ENCODE peak calls at places on chromosomes 5 and 9, in six cellular contexts. One of them, this sample, is unnamed.

GRCh38 chr9:138013836-138014569 is 136.4 kb downstream of the CACNA1B start:
- ATAC-seq in CD4-positive, CD25-positive, alpha-beta regulatory T cell: no peak
- ATAC-seq in stimulated activated naive CD8-positive, alpha-beta T cell treated with anti-CD3 and anti-CD28 coated beads, Interleukin-15, Interleukin-2, amounts not matched to agents 100 U/mL and 50 U/mL, for 24 hours: no peak
- ATAC-seq in esophagus mucosa: no peak
- ATAC-seq in HCT116: no peak
- ATAC-seq in naive thymus-derived CD4-positive, alpha-beta T cell: no peak
- ATAC-seq in this sample: no peak

GRCh38 chr5:105836263-105836662 is 1834.5 kb downstream of the EFNA5 start:
- ATAC-seq in CD4-positive, CD25-positive, alpha-beta regulatory T cell: no peak
- ATAC-seq in stimulated activated naive CD8-positive, alpha-beta T cell treated with anti-CD3 and anti-CD28 coated beads, Interleukin-15, Interleukin-2, amounts not matched to agents 100 U/mL and 50 U/mL, for 24 hours: no peak
- ATAC-seq in esophagus mucosa: no peak
- ATAC-seq in HCT116: no peak
- ATAC-seq in naive thymus-derived CD4-positive, alpha-beta T cell: no peak
- ATAC-seq in this sample: no peak

GRCh38 chr5:139593716-139594319 is 32.7 kb downstream of the UBE2D2 start:
- ATAC-seq in CD4-positive, CD25-positive, alpha-beta regulatory T cell: no peak
- ATAC-seq in stimulated activated naive CD8-positive, alpha-beta T cell treated with anti-CD3 and anti-CD28 coated beads, Interleukin-15, Interleukin-2, amounts not matched to agents 100 U/mL and 50 U/mL, for 24 hours: peak
- ATAC-seq in esophagus mucosa: peak
- ATAC-seq in HCT116: peak
- ATAC-seq in naive thymus-derived CD4-positive, alpha-beta T cell: no peak
- ATAC-seq in this sample: peak

GRCh38 chr5:126503602-126504104 is 80.4 kb downstream of the GRAMD2B start:
- ATAC-seq in CD4-positive, CD25-positive, alpha-beta regulatory T cell: peak
- ATAC-seq in stimulated activated naive CD8-positive, alpha-beta T cell treated with anti-CD3 and anti-CD28 coated beads, Interleukin-15, Interleukin-2, amounts not matched to agents 100 U/mL and 50 U/mL, for 24 hours: no peak
- ATAC-seq in esophagus mucosa: peak
- ATAC-seq in HCT116: no peak
- ATAC-seq in naive thymus-derived CD4-positive, alpha-beta T cell: peak
- ATAC-seq in this sample: peak

GRCh38 chr5:168972650-168973241 is 328.2 kb downstream of the SLIT3 start:
- ATAC-seq in CD4-positive, CD25-positive, alpha-beta regulatory T cell: no peak
- ATAC-seq in stimulated activated naive CD8-positive, alpha-beta T cell treated with anti-CD3 and anti-CD28 coated beads, Interleukin-15, Interleukin-2, amounts not matched to agents 100 U/mL and 50 U/mL, for 24 hours: no peak
- ATAC-seq in esophagus mucosa: no peak
- ATAC-seq in HCT116: no peak
- ATAC-seq in naive thymus-derived CD4-positive, alpha-beta T cell: no peak
- ATAC-seq in this sample: no peak

GRCh38 chr5:141330299-141331080 is at the start of gene PCDHGA1:
- ATAC-seq in CD4-positive, CD25-positive, alpha-beta regulatory T cell: no peak
- ATAC-seq in stimulated activated naive CD8-positive, alpha-beta T cell treated with anti-CD3 and anti-CD28 coated beads, Interleukin-15, Interleukin-2, amounts not matched to agents 100 U/mL and 50 U/mL, for 24 hours: no peak
- ATAC-seq in esophagus mucosa: no peak
- ATAC-seq in HCT116: peak
- ATAC-seq in naive thymus-derived CD4-positive, alpha-beta T cell: peak
- ATAC-seq in this sample: no peak

GRCh38 chr5:122177162-122177561 is 47.8 kb downstream of the ZNF474 start:
- ATAC-seq in CD4-positive, CD25-positive, alpha-beta regulatory T cell: no peak
- ATAC-seq in stimulated activated naive CD8-positive, alpha-beta T cell treated with anti-CD3 and anti-CD28 coated beads, Interleukin-15, Interleukin-2, amounts not matched to agents 100 U/mL and 50 U/mL, for 24 hours: no peak
- ATAC-seq in esophagus mucosa: no peak
- ATAC-seq in HCT116: no peak
- ATAC-seq in naive thymus-derived CD4-positive, alpha-beta T cell: no peak
- ATAC-seq in this sample: no peak

GRCh38 chr5:52725065-52725746 is 62.5 kb upstream of the ITGA1 start:
- ATAC-seq in CD4-positive, CD25-positive, alpha-beta regulatory T cell: peak
- ATAC-seq in stimulated activated naive CD8-positive, alpha-beta T cell treated with anti-CD3 and anti-CD28 coated beads, Interleukin-15, Interleukin-2, amounts not matched to agents 100 U/mL and 50 U/mL, for 24 hours: peak
- ATAC-seq in esophagus mucosa: peak
- ATAC-seq in HCT116: no peak
- ATAC-seq in naive thymus-derived CD4-positive, alpha-beta T cell: peak
- ATAC-seq in this sample: peak

GRCh38 chr5:19531374-19531952 is 456.5 kb downstream of the CDH18 start:
- ATAC-seq in CD4-positive, CD25-positive, alpha-beta regulatory T cell: no peak
- ATAC-seq in stimulated activated naive CD8-positive, alpha-beta T cell treated with anti-CD3 and anti-CD28 coated beads, Interleukin-15, Interleukin-2, amounts not matched to agents 100 U/mL and 50 U/mL, for 24 hours: peak
- ATAC-seq in esophagus mucosa: peak
- ATAC-seq in HCT116: no peak
- ATAC-seq in naive thymus-derived CD4-positive, alpha-beta T cell: no peak
- ATAC-seq in this sample: peak

GRCh38 chr5:175814676-175815075 is 56.7 kb upstream of the CPLX2 start:
- ATAC-seq in CD4-positive, CD25-positive, alpha-beta regulatory T cell: no peak
- ATAC-seq in stimulated activated naive CD8-positive, alpha-beta T cell treated with anti-CD3 and anti-CD28 coated beads, Interleukin-15, Interleukin-2, amounts not matched to agents 100 U/mL and 50 U/mL, for 24 hours: no peak
- ATAC-seq in esophagus mucosa: peak
- ATAC-seq in HCT116: peak
- ATAC-seq in naive thymus-derived CD4-positive, alpha-beta T cell: no peak
- ATAC-seq in this sample: no peak

GRCh38 chr5:6812800-6813731 is 99.8 kb downstream of the TENT4A start:
- ATAC-seq in CD4-positive, CD25-positive, alpha-beta regulatory T cell: no peak
- ATAC-seq in stimulated activated naive CD8-positive, alpha-beta T cell treated with anti-CD3 and anti-CD28 coated beads, Interleukin-15, Interleukin-2, amounts not matched to agents 100 U/mL and 50 U/mL, for 24 hours: no peak
- ATAC-seq in esophagus mucosa: no peak
- ATAC-seq in HCT116: no peak
- ATAC-seq in naive thymus-derived CD4-positive, alpha-beta T cell: no peak
- ATAC-seq in this sample: no peak

GRCh38 chr5:138650196-138650595 is 75.0 kb upstream of the HSPA9 start:
- ATAC-seq in CD4-positive, CD25-positive, alpha-beta regulatory T cell: no peak
- ATAC-seq in stimulated activated naive CD8-positive, alpha-beta T cell treated with anti-CD3 and anti-CD28 coated beads, Interleukin-15, Interleukin-2, amounts not matched to agents 100 U/mL and 50 U/mL, for 24 hours: no peak
- ATAC-seq in esophagus mucosa: no peak
- ATAC-seq in HCT116: no peak
- ATAC-seq in naive thymus-derived CD4-positive, alpha-beta T cell: no peak
- ATAC-seq in this sample: no peak

GRCh38 chr5:59897075-59897474 is 3.5 kb upstream of the PDE4D start:
- ATAC-seq in CD4-positive, CD25-positive, alpha-beta regulatory T cell: no peak
- ATAC-seq in stimulated activated naive CD8-positive, alpha-beta T cell treated with anti-CD3 and anti-CD28 coated beads, Interleukin-15, Interleukin-2, amounts not matched to agents 100 U/mL and 50 U/mL, for 24 hours: no peak
- ATAC-seq in esophagus mucosa: no peak
- ATAC-seq in HCT116: no peak
- ATAC-seq in naive thymus-derived CD4-positive, alpha-beta T cell: no peak
- ATAC-seq in this sample: no peak